ENCODE peak calls at places on chromosome 7, in eight cellular contexts. S is MM.1S, A is PC-3, Z is SK-N-SH, R is IMR-90, V is endothelial cell of umbilical vein, T is HepG2, K is PC-9. W is an unnamed sample.

GRCh38 chr7:80410081-80410480 is 101.8 kb downstream of the GNAT3 start:
- DNase-seq in S (no peak), A (no peak), Z (no peak), R (peak; percentile 71), V (no peak), T (no peak), K (no peak), W (peak; percentile 37)

GRCh38 chr7:45978731-45979211 is 57.7 kb upstream of the IGFBP3 start:
- DNase-seq in S (no peak), A (no peak), Z (no peak), R (peak; percentile 12), V (no peak), T (no peak), K (peak; percentile 58), W (no peak)

GRCh38 chr7:6151994-6152735 is 120.3 kb downstream of the CYTH3 start:
- DNase-seq in S (no peak), A (no peak), Z (no peak), R (no peak), V (no peak), T (no peak), K (no peak), W (no peak)

GRCh38 chr7:92609921-92610518 is 19.8 kb upstream of the FAM133B start:
- DNase-seq in S (peak; percentile 23), A (peak; percentile 41), Z (peak; percentile 43), R (peak; percentile 37), V (peak; percentile 47), T (no peak), K (no peak), W (no peak)

GRCh38 chr7:2069472-2069860 is 163.3 kb downstream of the MAD1L1 start:
- DNase-seq in S (no peak), A (no peak), Z (no peak), R (peak; percentile 15), V (no peak), T (no peak), K (no peak), W (peak; percentile 16)

GRCh38 chr7:50801907-50802306 is 19.2 kb upstream of the GRB10 start:
- DNase-seq in S (no peak), A (peak; percentile 11), Z (no peak), R (no peak), V (no peak), T (no peak), K (no peak), W (no peak)

GRCh38 chr7:2956526-2957368 is 86.9 kb downstream of the CARD11 start:
- DNase-seq in S (no peak), A (peak; percentile 70), Z (peak; percentile 65), R (peak; percentile 67), V (peak; percentile 46), T (no peak), K (peak; percentile 94), W (peak; percentile 58)

GRCh38 chr7:81685263-81685868 is 84.5 kb downstream of the HGF start:
- DNase-seq in S (no peak), A (peak; percentile 3), Z (no peak), R (peak; percentile 57), V (no peak), T (no peak), K (no peak), W (no peak)

GRCh38 chr7:25456467-25457171 is 228.3 kb upstream of the NPVF start:
- DNase-seq in S (no peak), A (no peak), Z (peak; percentile 33), R (no peak), V (no peak), T (no peak), K (no peak), W (no peak)

GRCh38 chr7:135253851-135254815 is 20.5 kb downstream of the STRA8 start:
- DNase-seq in S (no peak), A (peak; percentile 74), Z (no peak), R (peak; percentile 76), V (peak; percentile 89), T (peak; percentile 50), K (peak; percentile 72), W (peak; percentile 68)

GRCh38 chr7:95327356-95327755 is 3.0 kb upstream of the PON1 start:
- DNase-seq in S (no peak), A (no peak), Z (no peak), R (no peak), V (no peak), T (no peak), K (no peak), W (peak; percentile 71)

GRCh38 chr7:116630357-116630756 is 41.6 kb upstream of the MET start:
- DNase-seq in S (peak; percentile 92), A (no peak), Z (no peak), R (no peak), V (no peak), T (no peak), K (no peak), W (no peak)

GRCh38 chr7:70719120-70719519 is 412.8 kb upstream of the GALNT17 start:
- DNase-seq in S (no peak), A (no peak), Z (no peak), R (no peak), V (no peak), T (no peak), K (no peak), W (no peak)

GRCh38 chr7:1340640-1341360 is 108.1 kb downstream of the UNCX start:
- DNase-seq in S (no peak), A (no peak), Z (no peak), R (no peak), V (no peak), T (no peak), K (no peak), W (no peak)

GRCh38 chr7:17706255-17706654 is 234.0 kb downstream of the SNX13 start:
- DNase-seq in S (no peak), A (no peak), Z (no peak), R (no peak), V (no peak), T (no peak), K (no peak), W (no peak)
- H2AFZ ChIP-seq in S (peak overlapping the region; percentile 16), A (peak overlapping the region; percentile 48), Z (peak overlapping the region; percentile 55), R (no peak overlapping the region), V (no peak overlapping the region), T (no peak overlapping the region), K (peak overlapping the region; percentile 41), W (no peak overlapping the region)

GRCh38 chr7:28836661-28837060 is 121.5 kb downstream of the TRIL start:
- DNase-seq in S (no peak), A (no peak), Z (no peak), R (no peak), V (no peak), T (no peak), K (no peak), W (no peak)

GRCh38 chr7:28842769-28843295 is 115.3 kb downstream of the TRIL start:
- DNase-seq in S (no peak), A (no peak), Z (no peak), R (no peak), V (no peak), T (no peak), K (no peak), W (no peak)

GRCh38 chr7:28845106-28845505 is 113.0 kb downstream of the TRIL start:
- DNase-seq in S (no peak), A (no peak), Z (no peak), R (no peak), V (no peak), T (no peak), K (no peak), W (no peak)

GRCh38 chr7:28840515-28841125 is 117.5 kb downstream of the TRIL start:
- DNase-seq in S (no peak), A (peak; percentile 18), Z (peak; percentile 50), R (no peak), V (peak; percentile 11), T (no peak), K (no peak), W (no peak)

DNA sequence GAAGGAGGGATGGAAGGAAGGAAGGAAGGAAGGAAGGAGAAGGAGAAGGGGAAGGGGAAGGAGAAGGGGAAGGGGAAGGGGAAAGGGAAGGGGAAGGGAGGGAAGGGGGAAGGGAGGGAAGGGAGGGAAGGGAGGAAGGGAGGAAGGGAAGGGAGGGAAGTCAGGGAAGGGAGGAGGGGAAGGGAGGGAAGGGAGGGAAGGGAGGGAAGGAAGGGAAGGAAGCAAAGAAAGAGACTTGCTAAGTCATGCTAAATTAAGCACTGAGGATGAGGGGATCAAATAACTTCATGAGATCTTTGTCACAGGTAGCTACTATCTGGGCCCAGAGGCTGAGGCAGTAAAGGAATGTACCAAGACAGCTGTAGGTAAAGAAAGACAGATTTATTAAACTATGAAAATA is 116.4 kb downstream of the TRIL start:
- DNase-seq in S (no peak), A (no peak), Z (no peak), R (no peak), V (no peak), T (no peak), K (no peak), W (no peak)
- H4K20me1 ChIP-seq in S (no peaks in the 10 kb centered on the region), A (no peaks in the 10 kb centered on the region), Z (no peaks in the 10 kb centered on the region), R (no peaks in the 10 kb centered on the region), V (no peaks in the 10 kb centered on the region), T (no peaks in the 10 kb centered on the region), K (no peaks in the 10 kb centered on the region), W (no peaks in the 10 kb centered on the region)

DNA sequence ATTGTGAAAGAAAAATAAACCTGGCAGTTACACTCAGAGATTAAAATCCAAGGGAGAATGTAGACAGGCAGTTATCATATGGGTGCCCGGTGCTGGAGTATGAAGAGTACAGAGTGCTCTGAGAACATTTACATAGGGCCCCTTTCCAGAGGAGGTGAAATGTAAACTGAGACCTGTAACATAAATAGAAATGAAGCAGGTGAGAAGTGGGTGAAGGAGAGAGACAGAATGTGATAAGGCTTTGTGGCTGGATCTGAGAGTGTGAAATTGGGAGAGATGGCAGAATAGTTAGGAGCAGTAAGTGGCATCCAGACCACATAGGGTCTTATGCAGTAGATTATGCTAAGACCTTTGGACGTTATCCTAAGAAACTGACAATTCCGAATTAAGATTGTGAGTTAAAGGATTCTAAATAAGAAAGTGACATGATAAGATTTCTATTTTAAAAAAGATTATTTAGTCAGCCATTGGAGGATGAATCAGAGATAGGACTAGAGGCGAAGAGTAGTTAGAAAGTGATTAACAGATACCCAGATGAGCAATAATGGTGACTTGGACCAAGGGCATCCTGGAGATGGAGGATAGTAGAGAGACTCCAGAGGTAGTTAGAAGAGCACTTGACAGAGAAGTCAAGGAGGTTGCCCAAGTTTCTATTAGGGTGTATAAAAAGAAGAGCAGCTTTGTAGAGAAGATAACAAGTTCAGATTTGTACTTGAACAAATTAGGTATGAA is 36.7 kb downstream of the DNAH11 start:
- DNase-seq in S (no peak), A (no peak), Z (no peak), R (peak; percentile 1), V (no peak), T (no peak), K (no peak), W (no peak)
- H3K4me3 ChIP-seq in S (no peak overlapping the region), A (no peak overlapping the region), Z (no peak overlapping the region), R (no peak overlapping the region), V (no peak overlapping the region), T (no peak overlapping the region), K (no peak overlapping the region), W (no peak overlapping the region)

GRCh38 chr7:142894886-142895593 is 9.5 kb upstream of the TRPV6 start:
- DNase-seq in S (no peak), A (no peak), Z (no peak), R (no peak), V (no peak), T (no peak), K (no peak), W (no peak)

GRCh38 chr7:142890838-142891485 is 5.4 kb upstream of the TRPV6 start:
- DNase-seq in S (no peak), A (no peak), Z (no peak), R (no peak), V (no peak), T (no peak), K (no peak), W (no peak)

GRCh38 chr7:142891490-142892082 is 6.0 kb upstream of the TRPV6 start:
- DNase-seq in S (no peak), A (no peak), Z (no peak), R (no peak), V (no peak), T (no peak), K (no peak), W (no peak)

GRCh38 chr7:142894112-142894835 is 8.7 kb upstream of the TRPV6 start:
- DNase-seq in S (no peak), A (no peak), Z (no peak), R (no peak), V (no peak), T (no peak), K (no peak), W (no peak)

GRCh38 chr7:142892941-142893340 is 7.4 kb upstream of the TRPV6 start:
- DNase-seq in S (no peak), A (no peak), Z (no peak), R (no peak), V (no peak), T (no peak), K (no peak), W (no peak)
- H2AFZ ChIP-seq in S (no peak overlapping the region), A (no peak overlapping the region), Z (no peak overlapping the region), R (no peak overlapping the region), V (no peak overlapping the region), T (no peak overlapping the region), K (no peak overlapping the region), W (no peak overlapping the region)

W was measured in astrocyte.